ENCODE peak calls at places on chromosomes 5 and 9, in six cellular contexts. One of them, this sample, is unnamed.

GRCh38 chr9:73151653-73152382 is at the start of gene ANXA1:
- DNase-seq in NCI-H1105: no peak
- DNase-seq in activated CD4-positive, alpha-beta T cell treated with anti-CD3 and anti-CD28 coated beads for 24 hours: no peak
- DNase-seq in stimulated activated CD8-positive, alpha-beta memory T cell treated with anti-CD3 and anti-CD28 coated beads, Interleukin-7, amount 100 ng/mL, for 24 hours: no peak
- DNase-seq in neural crest cell: no peak
- DNase-seq in foreskin fibroblast: peak
- DNase-seq in this sample: no peak

GRCh38 chr5:154273028-154273617 is 82.6 kb downstream of the GALNT10 start:
- DNase-seq in NCI-H1105: no peak
- DNase-seq in activated CD4-positive, alpha-beta T cell treated with anti-CD3 and anti-CD28 coated beads for 24 hours: no peak
- DNase-seq in stimulated activated CD8-positive, alpha-beta memory T cell treated with anti-CD3 and anti-CD28 coated beads, Interleukin-7, amount 100 ng/mL, for 24 hours: no peak
- DNase-seq in neural crest cell: no peak
- DNase-seq in foreskin fibroblast: no peak
- DNase-seq in this sample: peak

GRCh38 chr5:134833340-134834032 is 12.3 kb upstream of the C5orf24 start:
- DNase-seq in NCI-H1105: no peak
- DNase-seq in activated CD4-positive, alpha-beta T cell treated with anti-CD3 and anti-CD28 coated beads for 24 hours: no peak
- DNase-seq in stimulated activated CD8-positive, alpha-beta memory T cell treated with anti-CD3 and anti-CD28 coated beads, Interleukin-7, amount 100 ng/mL, for 24 hours: no peak
- DNase-seq in neural crest cell: no peak
- DNase-seq in foreskin fibroblast: peak
- DNase-seq in this sample: no peak

GRCh38 chr5:435156-435790 is 7.7 kb upstream of the EXOC3 start:
- DNase-seq in NCI-H1105: no peak
- DNase-seq in activated CD4-positive, alpha-beta T cell treated with anti-CD3 and anti-CD28 coated beads for 24 hours: no peak
- DNase-seq in stimulated activated CD8-positive, alpha-beta memory T cell treated with anti-CD3 and anti-CD28 coated beads, Interleukin-7, amount 100 ng/mL, for 24 hours: no peak
- DNase-seq in neural crest cell: no peak
- DNase-seq in foreskin fibroblast: no peak
- DNase-seq in this sample: no peak

GRCh38 chr5:138466900-138467710 is 1.8 kb downstream of the EGR1 start:
- DNase-seq in NCI-H1105: no peak
- DNase-seq in activated CD4-positive, alpha-beta T cell treated with anti-CD3 and anti-CD28 coated beads for 24 hours: no peak
- DNase-seq in stimulated activated CD8-positive, alpha-beta memory T cell treated with anti-CD3 and anti-CD28 coated beads, Interleukin-7, amount 100 ng/mL, for 24 hours: no peak
- DNase-seq in neural crest cell: no peak
- DNase-seq in foreskin fibroblast: no peak
- DNase-seq in this sample: no peak

GRCh38 chr5:2256646-2257288 is 374.0 kb upstream of the IRX4 start:
- DNase-seq in NCI-H1105: no peak
- DNase-seq in activated CD4-positive, alpha-beta T cell treated with anti-CD3 and anti-CD28 coated beads for 24 hours: no peak
- DNase-seq in stimulated activated CD8-positive, alpha-beta memory T cell treated with anti-CD3 and anti-CD28 coated beads, Interleukin-7, amount 100 ng/mL, for 24 hours: no peak
- DNase-seq in neural crest cell: no peak
- DNase-seq in foreskin fibroblast: no peak
- DNase-seq in this sample: no peak

GRCh38 chr5:169374761-169375160 is 73.8 kb upstream of the SLIT3 start:
- DNase-seq in NCI-H1105: no peak
- DNase-seq in activated CD4-positive, alpha-beta T cell treated with anti-CD3 and anti-CD28 coated beads for 24 hours: no peak
- DNase-seq in stimulated activated CD8-positive, alpha-beta memory T cell treated with anti-CD3 and anti-CD28 coated beads, Interleukin-7, amount 100 ng/mL, for 24 hours: no peak
- DNase-seq in neural crest cell: no peak
- DNase-seq in foreskin fibroblast: no peak
- DNase-seq in this sample: no peak

GRCh38 chr5:142246263-142246662 is 78.6 kb downstream of the SPRY4 start:
- DNase-seq in NCI-H1105: no peak
- DNase-seq in activated CD4-positive, alpha-beta T cell treated with anti-CD3 and anti-CD28 coated beads for 24 hours: no peak
- DNase-seq in stimulated activated CD8-positive, alpha-beta memory T cell treated with anti-CD3 and anti-CD28 coated beads, Interleukin-7, amount 100 ng/mL, for 24 hours: no peak
- DNase-seq in neural crest cell: no peak
- DNase-seq in foreskin fibroblast: peak
- DNase-seq in this sample: no peak

GRCh38 chr9:27351438-27351837 is 54.5 kb upstream of the EQTN start:
- DNase-seq in NCI-H1105: peak
- DNase-seq in activated CD4-positive, alpha-beta T cell treated with anti-CD3 and anti-CD28 coated beads for 24 hours: no peak
- DNase-seq in stimulated activated CD8-positive, alpha-beta memory T cell treated with anti-CD3 and anti-CD28 coated beads, Interleukin-7, amount 100 ng/mL, for 24 hours: no peak
- DNase-seq in neural crest cell: no peak
- DNase-seq in foreskin fibroblast: no peak
- DNase-seq in this sample: no peak

GRCh38 chr5:17169507-17169906 is 47.9 kb upstream of the BASP1 start:
- DNase-seq in NCI-H1105: no peak
- DNase-seq in activated CD4-positive, alpha-beta T cell treated with anti-CD3 and anti-CD28 coated beads for 24 hours: no peak
- DNase-seq in stimulated activated CD8-positive, alpha-beta memory T cell treated with anti-CD3 and anti-CD28 coated beads, Interleukin-7, amount 100 ng/mL, for 24 hours: no peak
- DNase-seq in neural crest cell: no peak
- DNase-seq in foreskin fibroblast: peak
- DNase-seq in this sample: no peak

GRCh38 chr5:44443172-44443571 is 54.0 kb upstream of the FGF10 start:
- DNase-seq in NCI-H1105: no peak
- DNase-seq in activated CD4-positive, alpha-beta T cell treated with anti-CD3 and anti-CD28 coated beads for 24 hours: no peak
- DNase-seq in stimulated activated CD8-positive, alpha-beta memory T cell treated with anti-CD3 and anti-CD28 coated beads, Interleukin-7, amount 100 ng/mL, for 24 hours: no peak
- DNase-seq in neural crest cell: no peak
- DNase-seq in foreskin fibroblast: no peak
- DNase-seq in this sample: no peak

GRCh38 chr5:29897916-29898315 is 1295.6 kb upstream of the CDH6 start:
- DNase-seq in NCI-H1105: no peak
- DNase-seq in activated CD4-positive, alpha-beta T cell treated with anti-CD3 and anti-CD28 coated beads for 24 hours: no peak
- DNase-seq in stimulated activated CD8-positive, alpha-beta memory T cell treated with anti-CD3 and anti-CD28 coated beads, Interleukin-7, amount 100 ng/mL, for 24 hours: no peak
- DNase-seq in neural crest cell: no peak
- DNase-seq in foreskin fibroblast: no peak
- DNase-seq in this sample: no peak

GRCh38 chr5:39164529-39165402 is 54.6 kb downstream of the FYB1 start:
- DNase-seq in NCI-H1105: no peak
- DNase-seq in activated CD4-positive, alpha-beta T cell treated with anti-CD3 and anti-CD28 coated beads for 24 hours: no peak
- DNase-seq in stimulated activated CD8-positive, alpha-beta memory T cell treated with anti-CD3 and anti-CD28 coated beads, Interleukin-7, amount 100 ng/mL, for 24 hours: no peak
- DNase-seq in neural crest cell: no peak
- DNase-seq in foreskin fibroblast: no peak
- DNase-seq in this sample: peak

GRCh38 chr5:35785601-35786085 is 71.0 kb upstream of the IL7R start:
- DNase-seq in NCI-H1105: no peak
- DNase-seq in activated CD4-positive, alpha-beta T cell treated with anti-CD3 and anti-CD28 coated beads for 24 hours: no peak
- DNase-seq in stimulated activated CD8-positive, alpha-beta memory T cell treated with anti-CD3 and anti-CD28 coated beads, Interleukin-7, amount 100 ng/mL, for 24 hours: no peak
- DNase-seq in neural crest cell: no peak
- DNase-seq in foreskin fibroblast: no peak
- DNase-seq in this sample: no peak

GRCh38 chr5:59559323-59559722 is 334.2 kb downstream of the PDE4D start:
- DNase-seq in NCI-H1105: no peak
- DNase-seq in activated CD4-positive, alpha-beta T cell treated with anti-CD3 and anti-CD28 coated beads for 24 hours: no peak
- DNase-seq in stimulated activated CD8-positive, alpha-beta memory T cell treated with anti-CD3 and anti-CD28 coated beads, Interleukin-7, amount 100 ng/mL, for 24 hours: no peak
- DNase-seq in neural crest cell: no peak
- DNase-seq in foreskin fibroblast: no peak
- DNase-seq in this sample: no peak

GRCh38 chr9:138078846-138079245 is 201.3 kb downstream of the CACNA1B start:
- DNase-seq in NCI-H1105: no peak
- DNase-seq in activated CD4-positive, alpha-beta T cell treated with anti-CD3 and anti-CD28 coated beads for 24 hours: no peak
- DNase-seq in stimulated activated CD8-positive, alpha-beta memory T cell treated with anti-CD3 and anti-CD28 coated beads, Interleukin-7, amount 100 ng/mL, for 24 hours: no peak
- DNase-seq in neural crest cell: no peak
- DNase-seq in foreskin fibroblast: no peak
- DNase-seq in this sample: no peak

GRCh38 chr9:135247174-135247930 is 159.9 kb downstream of the OLFM1 start:
- DNase-seq in NCI-H1105: no peak
- DNase-seq in activated CD4-positive, alpha-beta T cell treated with anti-CD3 and anti-CD28 coated beads for 24 hours: no peak
- DNase-seq in stimulated activated CD8-positive, alpha-beta memory T cell treated with anti-CD3 and anti-CD28 coated beads, Interleukin-7, amount 100 ng/mL, for 24 hours: no peak
- DNase-seq in neural crest cell: no peak
- DNase-seq in foreskin fibroblast: no peak
- DNase-seq in this sample: no peak

GRCh38 chr9:3887121-3887797 is 361.5 kb upstream of the RFX3 start:
- DNase-seq in NCI-H1105: peak
- DNase-seq in activated CD4-positive, alpha-beta T cell treated with anti-CD3 and anti-CD28 coated beads for 24 hours: no peak
- DNase-seq in stimulated activated CD8-positive, alpha-beta memory T cell treated with anti-CD3 and anti-CD28 coated beads, Interleukin-7, amount 100 ng/mL, for 24 hours: no peak
- DNase-seq in neural crest cell: no peak
- DNase-seq in foreskin fibroblast: no peak
- DNase-seq in this sample: no peak

GRCh38 chr5:34915856-34916192 is 313 bp downstream of the BRIX1 start:
- DNase-seq in NCI-H1105: no peak
- DNase-seq in activated CD4-positive, alpha-beta T cell treated with anti-CD3 and anti-CD28 coated beads for 24 hours: no peak
- DNase-seq in stimulated activated CD8-positive, alpha-beta memory T cell treated with anti-CD3 and anti-CD28 coated beads, Interleukin-7, amount 100 ng/mL, for 24 hours: no peak
- DNase-seq in neural crest cell: no peak
- DNase-seq in foreskin fibroblast: no peak
- DNase-seq in this sample: peak

GRCh38 chr5:178467261-178468195 is 122.7 kb downstream of the COL23A1 start:
- DNase-seq in NCI-H1105: no peak
- DNase-seq in activated CD4-positive, alpha-beta T cell treated with anti-CD3 and anti-CD28 coated beads for 24 hours: no peak
- DNase-seq in stimulated activated CD8-positive, alpha-beta memory T cell treated with anti-CD3 and anti-CD28 coated beads, Interleukin-7, amount 100 ng/mL, for 24 hours: no peak
- DNase-seq in neural crest cell: no peak
- DNase-seq in foreskin fibroblast: no peak
- DNase-seq in this sample: no peak

GRCh38 chr9:36827593-36827992 is 206.5 kb downstream of the PAX5 start:
- DNase-seq in NCI-H1105: no peak
- DNase-seq in activated CD4-positive, alpha-beta T cell treated with anti-CD3 and anti-CD28 coated beads for 24 hours: no peak
- DNase-seq in stimulated activated CD8-positive, alpha-beta memory T cell treated with anti-CD3 and anti-CD28 coated beads, Interleukin-7, amount 100 ng/mL, for 24 hours: no peak
- DNase-seq in neural crest cell: no peak
- DNase-seq in foreskin fibroblast: no peak
- DNase-seq in this sample: no peak

GRCh38 chr5:79488775-79489174 is 25.2 kb downstream of the HOMER1 start:
- DNase-seq in NCI-H1105: no peak
- DNase-seq in activated CD4-positive, alpha-beta T cell treated with anti-CD3 and anti-CD28 coated beads for 24 hours: no peak
- DNase-seq in stimulated activated CD8-positive, alpha-beta memory T cell treated with anti-CD3 and anti-CD28 coated beads, Interleukin-7, amount 100 ng/mL, for 24 hours: no peak
- DNase-seq in neural crest cell: no peak
- DNase-seq in foreskin fibroblast: no peak
- DNase-seq in this sample: no peak

GRCh38 chr9:122016309-122016708 is 76.8 kb downstream of the TTLL11 start:
- DNase-seq in NCI-H1105: no peak
- DNase-seq in activated CD4-positive, alpha-beta T cell treated with anti-CD3 and anti-CD28 coated beads for 24 hours: no peak
- DNase-seq in stimulated activated CD8-positive, alpha-beta memory T cell treated with anti-CD3 and anti-CD28 coated beads, Interleukin-7, amount 100 ng/mL, for 24 hours: no peak
- DNase-seq in neural crest cell: no peak
- DNase-seq in foreskin fibroblast: no peak
- DNase-seq in this sample: no peak